ENCODE peak calls at places on chromosomes 13 and 19, in five cellular contexts. P is IMR-90, R is neuronal stem cell, V is mesenchymal stem cell, A is H1. K is an unnamed sample.

GRCh38 chr13:110548891-110549794 is 12.4 kb downstream of the RAB20 start:
- DNase-seq in P (no peak), R (no peak), V (no peak), A (no peak), K (no peak)

GRCh38 chr19:3608079-3608641 is 1.5 kb upstream of the TBXA2R start:
- DNase-seq in P (no peak), R (no peak), V (no peak), A (no peak), K (no peak)

GRCh38 chr13:100957741-100958140 is 283.1 kb upstream of the TMTC4 start:
- DNase-seq in P (no peak), R (no peak), V (no peak), A (no peak), K (no peak)

GRCh38 chr19:27752530-27753184 is 1460.3 kb downstream of the UQCRFS1 start:
- DNase-seq in P (no peak), R (no peak), V (no peak), A (no peak), K (no peak)

GRCh38 chr13:113324336-113324882 is 27.4 kb downstream of the LAMP1 start:
- DNase-seq in P (no peak), R (no peak), V (no peak), A (no peak), K (no peak)

GRCh38 chr13:70668293-70668692 is 560.0 kb upstream of the KLHL1 start:
- DNase-seq in P (no peak), R (peak), V (no peak), A (no peak), K (peak)

GRCh38 chr13:74662895-74663294 is 528.7 kb upstream of the KLF12 start:
- DNase-seq in P (no peak), R (no peak), V (peak), A (no peak), K (no peak)

GRCh38 chr19:35641515-35642151 is at the start of gene ETV2:
- DNase-seq in P (peak), R (no peak), V (peak), A (no peak), K (peak)

GRCh38 chr13:36163303-36163702 is 32.1 kb upstream of the DCLK1 start:
- DNase-seq in P (no peak), R (no peak), V (no peak), A (no peak), K (no peak)

GRCh38 chr19:40499320-40499719 is 32.5 kb downstream of the SPTBN4 start:
- DNase-seq in P (no peak), R (no peak), V (no peak), A (no peak), K (no peak)

GRCh38 chr19:40762754-40763153 is 11.8 kb downstream of the SNRPA start:
- DNase-seq in P (no peak), R (no peak), V (no peak), A (no peak), K (no peak)

GRCh38 chr13:35599385-35599784 is 122.9 kb upstream of the MAB21L1 start:
- DNase-seq in P (no peak), R (no peak), V (peak), A (no peak), K (no peak)

GRCh38 chr19:49327878-49328544 is 3.0 kb upstream of the SLC6A16 start:
- DNase-seq in P (peak), R (no peak), V (peak), A (no peak), K (peak)

GRCh38 chr19:43152217-43152616 is 34.1 kb downstream of the PSG5 start:
- DNase-seq in P (peak), R (no peak), V (no peak), A (no peak), K (no peak)

GRCh38 chr13:20101467-20102316 is 59.2 kb downstream of the GJA3 start:
- DNase-seq in P (no peak), R (no peak), V (no peak), A (no peak), K (no peak)

GRCh38 chr19:1457031-1457739 is 7.3 kb downstream of the APC2 start:
- DNase-seq in P (no peak), R (no peak), V (no peak), A (no peak), K (peak)

GRCh38 chr13:26050568-26051230 is 1.1 kb downstream of the SHISA2 start:
- DNase-seq in P (no peak), R (peak), V (peak), A (no peak), K (peak)

GRCh38 chr19:38693380-38694223 is 46.2 kb downstream of the ACTN4 start:
- DNase-seq in P (peak), R (peak), V (peak), A (no peak), K (peak)

GRCh38 chr13:34405410-34405809 is 536.7 kb upstream of the NBEA start:
- DNase-seq in P (no peak), R (no peak), V (no peak), A (no peak), K (no peak)

GRCh38 chr19:6739390-6739883 is at the start of gene TRIP10:
- DNase-seq in P (peak), R (peak), V (peak), A (no peak), K (peak)

GRCh38 chr13:52892925-52893324 is 44.5 kb upstream of the PCDH8 start:
- DNase-seq in P (no peak), R (no peak), V (no peak), A (no peak), K (no peak)

GRCh38 chr13:33153421-33154381 is 131.9 kb downstream of the STARD13 start:
- DNase-seq in P (peak), R (no peak), V (no peak), A (no peak), K (no peak)

GRCh38 chr13:113969973-113970611 is 3.8 kb downstream of the C13orf46 start:
- DNase-seq in P (no peak), R (no peak), V (no peak), A (no peak), K (no peak)

GRCh38 chr13:51585696-51586095 is 1.4 kb downstream of the WDFY2 start:
- DNase-seq in P (peak), R (no peak), V (peak), A (no peak), K (no peak)

GRCh38 chr19:35030257-35031071 is at the start of gene SCN1B:
- DNase-seq in P (peak), R (peak), V (peak), A (no peak), K (peak)

GRCh38 chr13:20258208-20258962 is 26.3 kb upstream of the GJB6 start:
- DNase-seq in P (no peak), R (no peak), V (no peak), A (no peak), K (no peak)

GRCh38 chr13:113976711-113977684 is 3.1 kb upstream of the C13orf46 start:
- DNase-seq in P (peak), R (no peak), V (no peak), A (no peak), K (no peak)

GRCh38 chr19:47430041-47430802 is 10.9 kb upstream of the MEIS3 start:
- DNase-seq in P (peak), R (no peak), V (peak), A (no peak), K (peak)

GRCh38 chr13:112069063-112069726 is 2.2 kb downstream of the SOX1 start:
- DNase-seq in P (no peak), R (no peak), V (no peak), A (no peak), K (no peak)

GRCh38 chr13:97974773-97975172 is 21.3 kb downstream of the IPO5 start:
- DNase-seq in P (no peak), R (no peak), V (no peak), A (no peak), K (no peak)

GRCh38 chr19:50677636-50678035 is 28.4 kb downstream of the C19orf81 start:
- DNase-seq in P (no peak), R (no peak), V (no peak), A (no peak), K (peak)

DNA sequence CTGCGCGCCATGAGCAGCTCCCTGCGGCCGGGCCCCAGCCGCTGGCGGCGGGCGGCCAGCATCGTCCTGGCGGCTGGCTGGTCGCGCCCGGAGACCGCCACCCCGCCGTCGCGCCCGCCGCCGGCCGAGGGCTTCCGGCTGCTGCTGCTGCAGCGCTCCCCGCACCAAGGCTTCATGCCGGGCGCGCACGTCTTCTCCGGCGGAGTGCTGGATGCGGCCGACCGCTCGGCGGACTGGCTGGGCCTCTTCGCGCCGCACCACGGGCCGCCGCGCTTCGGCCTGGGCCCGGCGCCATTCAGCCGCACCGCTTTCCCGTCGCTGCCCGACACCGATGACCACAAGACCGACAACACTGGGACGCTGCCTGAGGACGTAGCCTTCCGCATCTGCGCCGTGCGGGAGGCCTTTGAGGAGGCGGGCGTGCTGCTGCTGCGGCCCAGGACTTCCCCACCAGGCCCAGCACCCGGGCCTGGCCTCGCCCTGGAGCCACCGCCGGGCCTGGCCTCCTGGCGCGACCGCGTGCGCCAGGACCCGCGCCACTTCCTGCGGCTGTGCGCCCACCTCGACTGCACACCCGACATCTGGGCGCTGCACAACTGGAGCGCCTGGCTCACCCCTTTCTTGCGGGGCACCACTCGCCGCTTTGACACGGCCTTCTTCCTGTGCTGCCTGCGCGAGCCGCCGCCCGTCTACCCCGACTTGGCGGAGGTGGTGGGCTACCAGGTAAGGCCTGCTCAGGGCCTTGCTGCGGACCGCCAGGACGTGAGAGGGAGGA is 518 bp downstream of the NUDT19 start:
- DNase-seq in P (peak), R (peak), V (peak), A (no peak), K (peak)
- H3K14ac ChIP-seq in P (peak), R (peak), V (peak), A (no peak), K (peak)

GRCh38 chr13:43127827-43128226 is 104.4 kb downstream of the DNAJC15 start:
- DNase-seq in P (no peak), R (no peak), V (peak), A (no peak), K (no peak)
- H2BK15ac ChIP-seq in P (no peak), R (no peak), V (no peak), A (no peak), K (no peak)

DNA sequence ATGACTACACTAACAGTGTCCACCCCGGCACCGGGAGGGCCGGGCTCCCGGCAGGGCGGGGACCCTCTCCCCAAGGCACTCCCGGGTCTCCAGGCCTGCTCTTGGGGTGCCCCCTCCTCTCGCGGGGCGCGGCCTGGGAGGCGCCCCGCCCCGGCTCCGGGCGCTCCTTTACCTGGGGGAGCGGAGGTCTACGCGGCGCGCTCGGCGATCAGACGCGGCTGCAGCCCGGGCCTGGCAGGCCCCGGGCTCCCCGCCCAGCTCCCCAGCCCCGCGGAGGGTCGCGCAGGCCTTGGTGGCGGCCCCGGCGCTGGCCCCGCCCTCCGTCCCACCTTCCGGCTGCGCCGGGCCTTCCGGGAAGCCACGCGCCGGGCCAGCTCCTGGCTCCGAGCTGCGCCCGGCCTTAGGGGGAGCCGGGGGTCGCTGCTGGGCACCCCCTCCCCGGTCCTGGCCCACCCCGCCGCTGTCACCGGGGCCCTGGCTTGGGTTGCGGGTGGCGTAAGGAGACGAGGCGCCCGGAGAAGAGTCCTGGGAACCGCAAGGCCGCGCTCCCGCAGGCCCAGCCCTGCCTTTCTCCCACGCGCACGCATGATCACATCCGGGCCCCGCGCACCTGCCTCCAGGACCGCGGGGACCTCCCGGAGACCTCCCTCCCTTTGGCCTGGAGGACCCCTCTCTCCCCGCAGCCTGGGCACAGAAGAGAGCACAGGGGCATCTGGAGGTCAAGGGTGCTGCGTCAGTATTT is at the start of gene C19orf12:
- DNase-seq in P (peak), R (peak), V (peak), A (no peak), K (no peak)
- H3K14ac ChIP-seq in P (peak), R (peak), V (peak), A (no peak), K (peak)

DNA sequence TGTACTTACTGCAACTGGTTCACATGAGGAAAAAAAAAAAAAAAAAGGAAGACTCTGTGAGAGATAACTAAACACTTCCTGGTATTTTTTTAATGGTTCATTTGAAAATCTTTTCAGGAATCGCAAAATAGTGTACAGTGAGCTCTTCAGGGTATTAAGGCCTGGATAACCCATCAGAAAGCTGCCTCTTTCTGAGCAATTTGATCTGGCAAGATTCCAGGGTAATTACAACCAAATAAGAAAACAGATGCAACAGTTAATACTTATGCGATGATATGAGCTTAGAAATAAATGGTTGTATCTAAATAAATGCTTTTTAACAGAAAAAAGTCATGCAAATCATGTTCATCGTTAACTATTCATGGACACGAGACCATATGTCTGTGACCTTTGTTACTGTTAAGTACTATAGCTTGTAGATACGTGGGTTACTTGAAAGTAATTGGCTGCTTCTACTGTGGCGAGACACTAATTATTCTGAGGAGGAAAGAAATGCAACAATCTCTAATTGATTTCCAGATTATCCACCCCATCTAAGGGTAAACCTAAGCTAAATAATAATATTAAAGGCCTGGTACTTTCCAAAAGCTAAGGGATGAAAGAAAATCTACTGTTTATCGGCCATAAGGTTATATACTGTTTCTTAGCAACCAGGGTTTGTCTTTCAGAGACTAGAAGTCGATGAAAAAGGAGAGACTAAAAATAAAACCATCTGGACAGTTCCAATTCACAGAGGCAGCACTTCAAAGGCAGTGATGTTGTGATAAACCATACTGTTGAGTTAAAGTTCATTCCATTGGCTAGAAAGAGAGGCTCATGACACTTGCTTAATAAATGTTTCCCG is 1.7 kb downstream of the EPSTI1 start:
- DNase-seq in P (peak), R (no peak), V (peak), A (no peak), K (no peak)
- H2BK15ac ChIP-seq in P (peak), R (no peak), V (no peak), A (peak), K (no peak)

GRCh38 chr19:14496029-14496848 is at the start of gene GIPC1:
- DNase-seq in P (peak), R (peak), V (peak), A (peak), K (peak)
- H3K14ac ChIP-seq in P (peak), R (peak), V (peak), A (no peak), K (peak)

GRCh38 chr13:23680836-23681235 is 110.6 kb downstream of the TNFRSF19 start:
- DNase-seq in P (no peak), R (no peak), V (no peak), A (no peak), K (no peak)
- H2BK15ac ChIP-seq in P (peak), R (no peak), V (no peak), A (no peak), K (no peak)

GRCh38 chr19:2495651-2496316 is 19.9 kb downstream of the GADD45B start:
- DNase-seq in P (no peak), R (no peak), V (peak), A (no peak), K (no peak)
- H3K14ac ChIP-seq in P (peak), R (no peak), V (no peak), A (no peak), K (no peak)

K was measured in H9.